ENCODE peak calls at places on chromosomes 3 and 15, in eight cellular contexts. One of them, this sample, is unnamed.

GRCh38 chr3:181711325-181712135 is at the start of gene SOX2:
- DNase-seq in K562: peak
- DNase-seq in spleen: peak
- DNase-seq in HCT116: peak
- DNase-seq in transverse colon: peak
- DNase-seq in vagina: no peak
- DNase-seq in stomach: peak
- DNase-seq in upper lobe of left lung: peak
- DNase-seq in this sample: no peak

GRCh38 chr3:35549690-35550089 is 89.6 kb upstream of the ARPP21 start:
- DNase-seq in K562: no peak
- DNase-seq in spleen: no peak
- DNase-seq in HCT116: no peak
- DNase-seq in transverse colon: no peak
- DNase-seq in vagina: no peak
- DNase-seq in stomach: no peak
- DNase-seq in upper lobe of left lung: no peak
- DNase-seq in this sample: no peak

GRCh38 chr15:40582726-40583246 is 11.3 kb upstream of the KNL1 start:
- DNase-seq in K562: peak
- DNase-seq in spleen: no peak
- DNase-seq in HCT116: peak
- DNase-seq in transverse colon: no peak
- DNase-seq in vagina: no peak
- DNase-seq in stomach: no peak
- DNase-seq in upper lobe of left lung: no peak
- DNase-seq in this sample: peak

GRCh38 chr3:112092439-112093179 is 6.4 kb downstream of the C3orf52 start:
- DNase-seq in K562: no peak
- DNase-seq in spleen: no peak
- DNase-seq in HCT116: no peak
- DNase-seq in transverse colon: peak
- DNase-seq in vagina: no peak
- DNase-seq in stomach: no peak
- DNase-seq in upper lobe of left lung: no peak
- DNase-seq in this sample: no peak

GRCh38 chr15:27706300-27706699 is 392.8 kb downstream of the OCA2 start:
- DNase-seq in K562: no peak
- DNase-seq in spleen: no peak
- DNase-seq in HCT116: no peak
- DNase-seq in transverse colon: no peak
- DNase-seq in vagina: peak
- DNase-seq in stomach: no peak
- DNase-seq in upper lobe of left lung: no peak
- DNase-seq in this sample: no peak

GRCh38 chr3:58010562-58010961 is 2.3 kb downstream of the FLNB start:
- DNase-seq in K562: no peak
- DNase-seq in spleen: no peak
- DNase-seq in HCT116: no peak
- DNase-seq in transverse colon: peak
- DNase-seq in vagina: no peak
- DNase-seq in stomach: no peak
- DNase-seq in upper lobe of left lung: no peak
- DNase-seq in this sample: no peak

GRCh38 chr3:120496278-120496975 is 45.6 kb upstream of the FSTL1 start:
- DNase-seq in K562: no peak
- DNase-seq in spleen: no peak
- DNase-seq in HCT116: no peak
- DNase-seq in transverse colon: no peak
- DNase-seq in vagina: peak
- DNase-seq in stomach: no peak
- DNase-seq in upper lobe of left lung: no peak
- DNase-seq in this sample: no peak

GRCh38 chr3:117252651-117253050 is 543.1 kb downstream of the TUSC7 start:
- DNase-seq in K562: no peak
- DNase-seq in spleen: no peak
- DNase-seq in HCT116: no peak
- DNase-seq in transverse colon: no peak
- DNase-seq in vagina: no peak
- DNase-seq in stomach: no peak
- DNase-seq in upper lobe of left lung: no peak
- DNase-seq in this sample: no peak

GRCh38 chr3:15327941-15328340 is 4.4 kb downstream of the SH3BP5 start:
- DNase-seq in K562: no peak
- DNase-seq in spleen: no peak
- DNase-seq in HCT116: no peak
- DNase-seq in transverse colon: peak
- DNase-seq in vagina: no peak
- DNase-seq in stomach: no peak
- DNase-seq in upper lobe of left lung: no peak
- DNase-seq in this sample: peak

GRCh38 chr3:72924055-72924454 is 36.2 kb downstream of the GXYLT2 start:
- DNase-seq in K562: no peak
- DNase-seq in spleen: no peak
- DNase-seq in HCT116: no peak
- DNase-seq in transverse colon: no peak
- DNase-seq in vagina: no peak
- DNase-seq in stomach: no peak
- DNase-seq in upper lobe of left lung: no peak
- DNase-seq in this sample: no peak

GRCh38 chr3:14555835-14556234 is 15.7 kb upstream of the GRIP2 start:
- DNase-seq in K562: no peak
- DNase-seq in spleen: no peak
- DNase-seq in HCT116: no peak
- DNase-seq in transverse colon: peak
- DNase-seq in vagina: no peak
- DNase-seq in stomach: peak
- DNase-seq in upper lobe of left lung: peak
- DNase-seq in this sample: no peak

GRCh38 chr3:3665961-3666640 is 133.1 kb upstream of the LRRN1 start:
- DNase-seq in K562: no peak
- DNase-seq in spleen: peak
- DNase-seq in HCT116: no peak
- DNase-seq in transverse colon: no peak
- DNase-seq in vagina: no peak
- DNase-seq in stomach: no peak
- DNase-seq in upper lobe of left lung: peak
- DNase-seq in this sample: no peak

GRCh38 chr15:66721020-66721419 is 19.0 kb downstream of the SMAD6 start:
- DNase-seq in K562: no peak
- DNase-seq in spleen: peak
- DNase-seq in HCT116: no peak
- DNase-seq in transverse colon: no peak
- DNase-seq in vagina: no peak
- DNase-seq in stomach: no peak
- DNase-seq in upper lobe of left lung: no peak
- DNase-seq in this sample: no peak

GRCh38 chr3:141963301-141963700 is 86.9 kb downstream of the ATP1B3 start:
- DNase-seq in K562: no peak
- DNase-seq in spleen: no peak
- DNase-seq in HCT116: no peak
- DNase-seq in transverse colon: no peak
- DNase-seq in vagina: no peak
- DNase-seq in stomach: no peak
- DNase-seq in upper lobe of left lung: no peak
- DNase-seq in this sample: no peak

GRCh38 chr3:167740961-167741587 is 5.6 kb downstream of the SERPINI1 start:
- DNase-seq in K562: peak
- DNase-seq in spleen: no peak
- DNase-seq in HCT116: peak
- DNase-seq in transverse colon: no peak
- DNase-seq in vagina: no peak
- DNase-seq in stomach: no peak
- DNase-seq in upper lobe of left lung: no peak
- DNase-seq in this sample: no peak

GRCh38 chr3:64368163-64369025 is 143.1 kb upstream of the PRICKLE2 start:
- DNase-seq in K562: no peak
- DNase-seq in spleen: no peak
- DNase-seq in HCT116: no peak
- DNase-seq in transverse colon: no peak
- DNase-seq in vagina: no peak
- DNase-seq in stomach: no peak
- DNase-seq in upper lobe of left lung: no peak
- DNase-seq in this sample: no peak

GRCh38 chr3:52494446-52494845 is 692 bp upstream of the STAB1 start:
- DNase-seq in K562: no peak
- DNase-seq in spleen: no peak
- DNase-seq in HCT116: no peak
- DNase-seq in transverse colon: no peak
- DNase-seq in vagina: no peak
- DNase-seq in stomach: no peak
- DNase-seq in upper lobe of left lung: peak
- DNase-seq in this sample: no peak

GRCh38 chr3:184040010-184040409 is 8.5 kb downstream of the HTR3D start:
- DNase-seq in K562: peak
- DNase-seq in spleen: no peak
- DNase-seq in HCT116: peak
- DNase-seq in transverse colon: no peak
- DNase-seq in vagina: no peak
- DNase-seq in stomach: peak
- DNase-seq in upper lobe of left lung: no peak
- DNase-seq in this sample: no peak

GRCh38 chr3:51961607-51962569 is 5.4 kb downstream of the PCBP4 start:
- DNase-seq in K562: no peak
- DNase-seq in spleen: no peak
- DNase-seq in HCT116: no peak
- DNase-seq in transverse colon: no peak
- DNase-seq in vagina: no peak
- DNase-seq in stomach: no peak
- DNase-seq in upper lobe of left lung: no peak
- DNase-seq in this sample: no peak

GRCh38 chr3:53490131-53490474 is 4.3 kb upstream of the CACNA1D start:
- DNase-seq in K562: no peak
- DNase-seq in spleen: no peak
- DNase-seq in HCT116: no peak
- DNase-seq in transverse colon: no peak
- DNase-seq in vagina: no peak
- DNase-seq in stomach: no peak
- DNase-seq in upper lobe of left lung: no peak
- DNase-seq in this sample: no peak

DNA sequence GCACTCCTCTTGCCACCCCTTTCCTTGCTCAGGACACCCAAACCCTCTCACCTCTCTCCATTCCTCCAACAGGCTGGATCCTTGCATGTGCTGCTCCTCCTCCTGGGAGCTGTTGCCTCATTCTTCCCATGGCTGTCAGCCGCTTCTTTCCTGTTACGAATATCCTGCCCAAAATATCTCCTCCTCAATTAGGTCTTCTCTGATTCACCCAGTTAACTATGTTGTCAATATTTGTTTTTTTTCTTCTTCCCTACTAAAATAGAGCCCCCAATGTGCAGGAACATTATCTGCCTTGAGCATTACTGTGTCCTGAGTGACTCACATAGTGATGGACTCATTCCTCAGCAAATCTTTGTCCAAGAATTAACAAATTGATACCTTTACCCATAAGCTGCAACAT is 357.2 kb downstream of the CLSTN2 start:
- DNase-seq in K562: no peak
- DNase-seq in spleen: no peak
- DNase-seq in HCT116: no peak
- DNase-seq in transverse colon: no peak
- DNase-seq in vagina: no peak
- DNase-seq in stomach: no peak
- DNase-seq in upper lobe of left lung: no peak
- DNase-seq in this sample: no peak
- H3K27ac ChIP-seq in K562: no peak
- H3K27ac ChIP-seq in spleen: no peak
- H3K27ac ChIP-seq in HCT116: no peak
- H3K27ac ChIP-seq in transverse colon: no peak
- H3K27ac ChIP-seq in vagina: no peak
- H3K27ac ChIP-seq in stomach: no peak
- H3K27ac ChIP-seq in upper lobe of left lung: no peak
- H3K27ac ChIP-seq in this sample: peak

DNA sequence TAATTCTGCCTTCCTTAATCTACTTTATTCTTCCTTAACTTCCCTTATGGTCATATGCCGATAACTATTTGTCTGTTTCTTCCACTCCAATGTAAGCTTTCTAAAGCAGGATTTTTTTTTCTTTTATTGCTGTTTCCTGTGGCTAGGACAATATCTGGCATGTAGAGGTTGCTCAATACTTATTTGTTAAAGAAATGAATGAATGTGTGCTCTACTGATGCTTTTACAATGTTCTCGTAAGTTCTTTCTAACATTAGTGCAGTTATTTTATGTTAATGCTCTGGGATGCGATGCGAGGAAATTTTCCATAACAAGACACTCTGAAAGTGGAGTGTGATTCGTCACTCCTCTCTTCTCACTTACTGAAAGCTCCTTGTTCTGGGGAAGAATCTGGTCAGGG is 420.3 kb downstream of the PDCD6IP start:
- DNase-seq in K562: no peak
- DNase-seq in spleen: no peak
- DNase-seq in HCT116: no peak
- DNase-seq in transverse colon: no peak
- DNase-seq in vagina: no peak
- DNase-seq in stomach: no peak
- DNase-seq in upper lobe of left lung: no peak
- DNase-seq in this sample: no peak
- TF ChIP-seq POLR2AphosphoS5 in K562: no peak
- TF ChIP-seq POLR2AphosphoS5 in spleen: no peak
- TF ChIP-seq POLR2AphosphoS5 in HCT116: no peak
- TF ChIP-seq POLR2AphosphoS5 in transverse colon: no peak
- TF ChIP-seq POLR2AphosphoS5 in vagina: no peak
- TF ChIP-seq POLR2AphosphoS5 in stomach: no peak
- TF ChIP-seq POLR2AphosphoS5 in upper lobe of left lung: no peak
- TF ChIP-seq POLR2AphosphoS5 in this sample: no peak

DNA sequence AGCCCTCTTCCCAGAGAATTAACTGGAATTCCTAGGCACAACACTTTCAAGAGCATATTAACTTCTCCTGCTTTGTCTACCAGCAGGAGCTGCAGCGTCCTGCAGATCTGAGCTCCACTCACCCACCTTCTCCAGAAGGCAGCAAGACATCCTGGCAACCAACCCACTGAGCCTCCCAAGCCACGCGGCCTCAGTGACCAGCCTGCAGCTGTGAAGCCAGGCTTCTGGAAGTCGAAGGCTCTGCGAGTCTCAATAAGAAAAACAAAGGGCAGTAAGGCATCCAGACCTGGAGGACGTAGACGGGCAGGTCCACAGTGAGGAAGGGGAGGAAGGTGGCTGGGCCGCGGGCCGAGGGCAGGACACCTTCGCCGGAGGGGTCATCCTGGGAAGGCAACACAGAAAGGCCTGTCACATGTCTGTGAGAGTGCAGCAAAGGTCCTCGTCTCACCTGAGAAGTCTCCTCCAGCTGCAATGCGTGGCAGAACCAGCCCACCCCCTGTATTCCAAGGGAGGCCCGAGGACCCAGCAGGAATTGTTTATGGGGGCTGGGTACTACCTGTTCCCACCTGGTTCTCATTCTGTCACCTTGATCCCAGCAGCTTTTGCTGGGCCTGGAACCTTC is 36.2 kb downstream of the ZXDC start:
- DNase-seq in K562: no peak
- DNase-seq in spleen: peak
- DNase-seq in HCT116: no peak
- DNase-seq in transverse colon: no peak
- DNase-seq in vagina: no peak
- DNase-seq in stomach: peak
- DNase-seq in upper lobe of left lung: peak
- DNase-seq in this sample: no peak
- TF ChIP-seq POLR2A in K562: no peak
- TF ChIP-seq POLR2A in spleen: no peak
- TF ChIP-seq POLR2A in HCT116: no peak
- TF ChIP-seq POLR2A in transverse colon: no peak
- TF ChIP-seq POLR2A in vagina: no peak
- TF ChIP-seq POLR2A in stomach: no peak
- TF ChIP-seq POLR2A in upper lobe of left lung: no peak
- TF ChIP-seq POLR2A in this sample: no peak

GRCh38 chr15:58490405-58491150 is 58.8 kb downstream of the LIPC start:
- DNase-seq in K562: no peak
- DNase-seq in spleen: no peak
- DNase-seq in HCT116: no peak
- DNase-seq in transverse colon: no peak
- DNase-seq in vagina: no peak
- DNase-seq in stomach: no peak
- DNase-seq in upper lobe of left lung: peak
- DNase-seq in this sample: peak
- H3K27ac ChIP-seq in K562: no peak
- H3K27ac ChIP-seq in spleen: no peak
- H3K27ac ChIP-seq in HCT116: no peak
- H3K27ac ChIP-seq in transverse colon: no peak
- H3K27ac ChIP-seq in vagina: no peak
- H3K27ac ChIP-seq in stomach: no peak
- H3K27ac ChIP-seq in upper lobe of left lung: no peak
- H3K27ac ChIP-seq in this sample: peak

This sample was measured in breast epithelium.